ENCODE peak calls at places on chromosomes 1 and 21, in eight cellular contexts. One of them, this sample, is unnamed.

GRCh38 chr21:36075171-36075570 is 5.3 kb downstream of the CBR1 start:
- DNase-seq in Peyer's patch: no peak
- DNase-seq in breast epithelium: no peak
- DNase-seq in GM06990: no peak
- DNase-seq in tibial artery: no peak
- DNase-seq in stomach: no peak
- DNase-seq in lower lobe of right lung: no peak
- DNase-seq in HFFc6: no peak
- DNase-seq in this sample: no peak

GRCh38 chr21:45590246-45590725 is 48.0 kb upstream of the SLC19A1 start:
- DNase-seq in Peyer's patch: peak; percentile 65
- DNase-seq in breast epithelium: no peak
- DNase-seq in GM06990: peak; percentile 39
- DNase-seq in tibial artery: peak; percentile 36
- DNase-seq in stomach: peak; percentile 62
- DNase-seq in lower lobe of right lung: peak; percentile 79
- DNase-seq in HFFc6: no peak
- DNase-seq in this sample: peak; percentile 91

GRCh38 chr1:17014671-17015567 is 3.2 kb upstream of the ATP13A2 start:
- DNase-seq in Peyer's patch: no peak
- DNase-seq in breast epithelium: no peak
- DNase-seq in GM06990: no peak
- DNase-seq in tibial artery: no peak
- DNase-seq in stomach: no peak
- DNase-seq in lower lobe of right lung: peak; percentile 5
- DNase-seq in HFFc6: no peak
- DNase-seq in this sample: no peak

GRCh38 chr1:25699501-25700089 is 83.0 kb downstream of the MAN1C1 start:
- DNase-seq in Peyer's patch: no peak
- DNase-seq in breast epithelium: no peak
- DNase-seq in GM06990: no peak
- DNase-seq in tibial artery: peak; percentile 48
- DNase-seq in stomach: no peak
- DNase-seq in lower lobe of right lung: no peak
- DNase-seq in HFFc6: no peak
- DNase-seq in this sample: peak; percentile 11

GRCh38 chr1:153342178-153342577 is 6.5 kb downstream of the PGLYRP4 start:
- DNase-seq in Peyer's patch: no peak
- DNase-seq in breast epithelium: no peak
- DNase-seq in GM06990: no peak
- DNase-seq in tibial artery: no peak
- DNase-seq in stomach: no peak
- DNase-seq in lower lobe of right lung: no peak
- DNase-seq in HFFc6: no peak
- DNase-seq in this sample: no peak

GRCh38 chr1:88061106-88061829 is 622.8 kb upstream of the PKN2 start:
- DNase-seq in Peyer's patch: peak; percentile 39
- DNase-seq in breast epithelium: peak; percentile 20
- DNase-seq in GM06990: no peak
- DNase-seq in tibial artery: peak; percentile 64
- DNase-seq in stomach: peak; percentile 68
- DNase-seq in lower lobe of right lung: no peak
- DNase-seq in HFFc6: peak; percentile 70
- DNase-seq in this sample: peak; percentile 14

GRCh38 chr21:43608225-43608624 is 51.1 kb downstream of the HSF2BP start:
- DNase-seq in Peyer's patch: no peak
- DNase-seq in breast epithelium: no peak
- DNase-seq in GM06990: no peak
- DNase-seq in tibial artery: no peak
- DNase-seq in stomach: no peak
- DNase-seq in lower lobe of right lung: no peak
- DNase-seq in HFFc6: no peak
- DNase-seq in this sample: no peak

GRCh38 chr1:231508497-231508896 is 20.0 kb upstream of the TSNAX start:
- DNase-seq in Peyer's patch: no peak
- DNase-seq in breast epithelium: no peak
- DNase-seq in GM06990: no peak
- DNase-seq in tibial artery: no peak
- DNase-seq in stomach: no peak
- DNase-seq in lower lobe of right lung: no peak
- DNase-seq in HFFc6: no peak
- DNase-seq in this sample: no peak

GRCh38 chr1:91502882-91503184 is 2.2 kb downstream of the CDC7 start:
- DNase-seq in Peyer's patch: no peak
- DNase-seq in breast epithelium: no peak
- DNase-seq in GM06990: no peak
- DNase-seq in tibial artery: no peak
- DNase-seq in stomach: no peak
- DNase-seq in lower lobe of right lung: no peak
- DNase-seq in HFFc6: no peak
- DNase-seq in this sample: no peak

GRCh38 chr1:53557369-53557768 is 98.2 kb downstream of the DMRTB1 start:
- DNase-seq in Peyer's patch: no peak
- DNase-seq in breast epithelium: no peak
- DNase-seq in GM06990: no peak
- DNase-seq in tibial artery: no peak
- DNase-seq in stomach: no peak
- DNase-seq in lower lobe of right lung: no peak
- DNase-seq in HFFc6: no peak
- DNase-seq in this sample: no peak

GRCh38 chr1:225520587-225521227 is 92.9 kb upstream of the LBR start:
- DNase-seq in Peyer's patch: no peak
- DNase-seq in breast epithelium: no peak
- DNase-seq in GM06990: no peak
- DNase-seq in tibial artery: no peak
- DNase-seq in stomach: no peak
- DNase-seq in lower lobe of right lung: no peak
- DNase-seq in HFFc6: no peak
- DNase-seq in this sample: no peak

GRCh38 chr1:198201956-198202784 is 45.4 kb downstream of the NEK7 start:
- DNase-seq in Peyer's patch: no peak
- DNase-seq in breast epithelium: no peak
- DNase-seq in GM06990: peak; percentile 36
- DNase-seq in tibial artery: no peak
- DNase-seq in stomach: no peak
- DNase-seq in lower lobe of right lung: no peak
- DNase-seq in HFFc6: no peak
- DNase-seq in this sample: peak; percentile 28

GRCh38 chr21:34129971-34130597 is 56.7 kb downstream of the MRPS6 start:
- DNase-seq in Peyer's patch: no peak
- DNase-seq in breast epithelium: no peak
- DNase-seq in GM06990: no peak
- DNase-seq in tibial artery: no peak
- DNase-seq in stomach: no peak
- DNase-seq in lower lobe of right lung: no peak
- DNase-seq in HFFc6: peak; percentile 15
- DNase-seq in this sample: no peak

GRCh38 chr1:226674892-226675719 is 64.0 kb downstream of the ITPKB start:
- DNase-seq in Peyer's patch: peak; percentile 88
- DNase-seq in breast epithelium: no peak
- DNase-seq in GM06990: peak; percentile 63
- DNase-seq in tibial artery: peak; percentile 73
- DNase-seq in stomach: peak; percentile 54
- DNase-seq in lower lobe of right lung: peak; percentile 64
- DNase-seq in HFFc6: no peak
- DNase-seq in this sample: peak; percentile 82

GRCh38 chr1:13702425-13703127 is 2.6 kb downstream of the PRDM2 start:
- DNase-seq in Peyer's patch: peak; percentile 82
- DNase-seq in breast epithelium: no peak
- DNase-seq in GM06990: peak; percentile 61
- DNase-seq in tibial artery: no peak
- DNase-seq in stomach: no peak
- DNase-seq in lower lobe of right lung: no peak
- DNase-seq in HFFc6: no peak
- DNase-seq in this sample: peak; percentile 77

GRCh38 chr1:14522331-14523241 is 75.9 kb upstream of the KAZN start:
- DNase-seq in Peyer's patch: no peak
- DNase-seq in breast epithelium: no peak
- DNase-seq in GM06990: peak; percentile 65
- DNase-seq in tibial artery: peak; percentile 23
- DNase-seq in stomach: no peak
- DNase-seq in lower lobe of right lung: no peak
- DNase-seq in HFFc6: no peak
- DNase-seq in this sample: peak; percentile 57

GRCh38 chr1:77347646-77348045 is 65.8 kb downstream of the AK5 start:
- DNase-seq in Peyer's patch: no peak
- DNase-seq in breast epithelium: no peak
- DNase-seq in GM06990: no peak
- DNase-seq in tibial artery: no peak
- DNase-seq in stomach: no peak
- DNase-seq in lower lobe of right lung: no peak
- DNase-seq in HFFc6: peak; percentile 96
- DNase-seq in this sample: no peak

GRCh38 chr1:187110351-187110750 is 281.6 kb downstream of the PLA2G4A start:
- DNase-seq in Peyer's patch: no peak
- DNase-seq in breast epithelium: no peak
- DNase-seq in GM06990: no peak
- DNase-seq in tibial artery: no peak
- DNase-seq in stomach: no peak
- DNase-seq in lower lobe of right lung: no peak
- DNase-seq in HFFc6: no peak
- DNase-seq in this sample: no peak

GRCh38 chr1:42926870-42927242 is 31.8 kb downstream of the SLC2A1 start:
- DNase-seq in Peyer's patch: no peak
- DNase-seq in breast epithelium: no peak
- DNase-seq in GM06990: no peak
- DNase-seq in tibial artery: no peak
- DNase-seq in stomach: no peak
- DNase-seq in lower lobe of right lung: no peak
- DNase-seq in HFFc6: no peak
- DNase-seq in this sample: no peak

GRCh38 chr1:212586429-212587303 is 21.9 kb upstream of the ATF3 start:
- DNase-seq in Peyer's patch: no peak
- DNase-seq in breast epithelium: no peak
- DNase-seq in GM06990: peak; percentile 68
- DNase-seq in tibial artery: no peak
- DNase-seq in stomach: no peak
- DNase-seq in lower lobe of right lung: no peak
- DNase-seq in HFFc6: no peak
- DNase-seq in this sample: peak; percentile 65

GRCh38 chr1:159598196-159598595 is 10.6 kb downstream of the APCS start:
- DNase-seq in Peyer's patch: no peak
- DNase-seq in breast epithelium: peak; percentile 30
- DNase-seq in GM06990: no peak
- DNase-seq in tibial artery: no peak
- DNase-seq in stomach: no peak
- DNase-seq in lower lobe of right lung: no peak
- DNase-seq in HFFc6: peak; percentile 95
- DNase-seq in this sample: no peak

GRCh38 chr1:17094664-17095063 is 24.6 kb downstream of the PADI2 start:
- DNase-seq in Peyer's patch: no peak
- DNase-seq in breast epithelium: no peak
- DNase-seq in GM06990: no peak
- DNase-seq in tibial artery: no peak
- DNase-seq in stomach: no peak
- DNase-seq in lower lobe of right lung: no peak
- DNase-seq in HFFc6: peak; percentile 10
- DNase-seq in this sample: peak; percentile 62

DNA sequence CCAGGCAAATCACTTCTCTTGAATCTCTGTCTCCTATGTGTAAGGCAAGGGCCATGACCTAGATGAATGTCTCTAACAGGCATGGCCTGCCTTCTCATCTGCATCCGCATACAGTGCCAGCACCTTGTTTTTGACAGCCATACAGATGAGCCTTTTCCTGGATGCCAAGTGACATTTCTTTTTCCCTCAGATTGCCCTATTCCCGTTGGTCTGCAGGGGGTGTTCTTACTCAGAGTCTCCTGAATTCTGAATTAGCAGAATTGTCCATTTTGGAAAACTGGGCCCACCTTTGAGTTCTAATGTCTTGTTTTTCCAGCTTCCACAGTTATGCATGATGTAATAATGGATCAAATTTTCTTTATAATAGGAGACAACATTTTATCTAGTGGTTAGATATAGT is 88.0 kb upstream of the ADAR start:
- DNase-seq in Peyer's patch: no peak
- DNase-seq in breast epithelium: no peak
- DNase-seq in GM06990: no peak
- DNase-seq in tibial artery: no peak
- DNase-seq in stomach: no peak
- DNase-seq in lower lobe of right lung: no peak
- DNase-seq in HFFc6: peak; percentile 2
- DNase-seq in this sample: no peak
- TF ChIP-seq CTCF in Peyer's patch: no peak
- TF ChIP-seq CTCF in breast epithelium: no peak
- TF ChIP-seq CTCF in GM06990: no peak
- TF ChIP-seq CTCF in tibial artery: no peak
- TF ChIP-seq CTCF in stomach: no peak
- TF ChIP-seq CTCF in lower lobe of right lung: peak; percentile 15
- TF ChIP-seq CTCF in HFFc6: peak; percentile 55
- TF ChIP-seq CTCF in this sample: peak; percentile 16

DNA sequence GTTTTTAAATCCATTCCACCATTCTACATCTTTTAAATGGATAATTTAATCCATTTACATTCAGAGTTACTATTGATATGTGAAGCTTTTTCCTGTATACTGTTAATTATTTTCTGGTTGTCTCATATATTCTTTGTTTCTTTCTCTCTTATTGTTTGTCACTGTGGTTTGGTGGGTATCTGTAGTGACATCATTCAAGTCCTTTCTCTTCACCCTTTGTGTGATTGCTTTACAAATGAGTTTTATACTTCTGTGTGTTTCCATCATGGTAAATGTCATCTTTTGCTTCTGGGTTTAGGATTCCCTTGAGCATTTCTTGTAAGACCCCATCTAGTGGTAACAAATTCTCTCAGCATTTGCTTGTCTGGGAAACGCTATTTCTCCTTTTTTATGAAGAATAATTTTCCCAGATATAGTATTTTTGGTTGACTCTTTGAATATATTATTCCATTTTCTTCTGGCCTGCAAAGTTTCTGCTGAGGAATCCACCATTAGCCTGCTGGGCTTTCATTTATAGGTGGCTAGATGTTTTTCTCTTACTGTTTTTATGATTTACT is 10.2 kb downstream of the LY9 start:
- DNase-seq in Peyer's patch: no peak
- DNase-seq in breast epithelium: no peak
- DNase-seq in GM06990: no peak
- DNase-seq in tibial artery: no peak
- DNase-seq in stomach: no peak
- DNase-seq in lower lobe of right lung: no peak
- DNase-seq in HFFc6: no peak
- DNase-seq in this sample: no peak
- TF ChIP-seq CTCF in Peyer's patch: no peak
- TF ChIP-seq CTCF in breast epithelium: no peak
- TF ChIP-seq CTCF in GM06990: no peak
- TF ChIP-seq CTCF in tibial artery: no peak
- TF ChIP-seq CTCF in stomach: no peak
- TF ChIP-seq CTCF in lower lobe of right lung: no peak
- TF ChIP-seq CTCF in HFFc6: peak; percentile 8
- TF ChIP-seq CTCF in this sample: no peak

GRCh38 chr1:109499661-109500536 is 6.0 kb downstream of the CYB561D1 start:
- DNase-seq in Peyer's patch: peak; percentile 51
- DNase-seq in breast epithelium: no peak
- DNase-seq in GM06990: no peak
- DNase-seq in tibial artery: no peak
- DNase-seq in stomach: peak; percentile 66
- DNase-seq in lower lobe of right lung: peak; percentile 68
- DNase-seq in HFFc6: peak; percentile 73
- DNase-seq in this sample: peak; percentile 28
- TF ChIP-seq CTCF in Peyer's patch: peak; percentile 88
- TF ChIP-seq CTCF in breast epithelium: no peak
- TF ChIP-seq CTCF in GM06990: peak; percentile 65
- TF ChIP-seq CTCF in tibial artery: no peak
- TF ChIP-seq CTCF in stomach: no peak
- TF ChIP-seq CTCF in lower lobe of right lung: peak; percentile 46
- TF ChIP-seq CTCF in HFFc6: peak; percentile 79
- TF ChIP-seq CTCF in this sample: peak; percentile 56

GRCh38 chr21:46661211-46661625 is 25.7 kb downstream of the PRMT2 start:
- DNase-seq in Peyer's patch: no peak
- DNase-seq in breast epithelium: no peak
- DNase-seq in GM06990: peak; percentile 30
- DNase-seq in tibial artery: no peak
- DNase-seq in stomach: peak; percentile 40
- DNase-seq in lower lobe of right lung: peak; percentile 76
- DNase-seq in HFFc6: peak; percentile 68
- DNase-seq in this sample: peak; percentile 84
- TF ChIP-seq CTCF in Peyer's patch: peak; percentile 46
- TF ChIP-seq CTCF in breast epithelium: peak; percentile 68
- TF ChIP-seq CTCF in GM06990: no peak
- TF ChIP-seq CTCF in tibial artery: peak; percentile 56
- TF ChIP-seq CTCF in stomach: peak; percentile 68
- TF ChIP-seq CTCF in lower lobe of right lung: peak; percentile 77
- TF ChIP-seq CTCF in HFFc6: peak; percentile 93
- TF ChIP-seq CTCF in this sample: peak; percentile 86

This sample was measured in GM10248.